ENCODE peak calls at places on chromosome 1, in nine cellular contexts. One of them, this sample, is unnamed.

GRCh38 chr1:2259668-2260392 is 31.7 kb downstream of the SKI start:
- DNase-seq in NCI-H2081 treated with DMSO at 0.1 percent for 48 hours: no peak
- DNase-seq in substantia nigra: no peak
- DNase-seq in HL-60: no peak
- DNase-seq in HTR-8/SVneo: no peak
- DNase-seq in CD4-positive, alpha-beta memory T cell: no peak
- DNase-seq in T-helper 17 cell: no peak
- DNase-seq in stimulated activated CD4-positive, alpha-beta T cell treated with anti-CD3 and anti-CD28 coated beads, Interleukin-1b, Interleukin-23, amount 100 ng/mL, for 48 hours: no peak
- DNase-seq in amniotic epithelial cell: no peak
- DNase-seq in this sample: no peak

GRCh38 chr1:27959792-27960603 is at the start of gene XKR8:
- DNase-seq in NCI-H2081 treated with DMSO at 0.1 percent for 48 hours: no peak
- DNase-seq in substantia nigra: peak
- DNase-seq in HL-60: peak
- DNase-seq in HTR-8/SVneo: peak
- DNase-seq in CD4-positive, alpha-beta memory T cell: peak
- DNase-seq in T-helper 17 cell: peak
- DNase-seq in stimulated activated CD4-positive, alpha-beta T cell treated with anti-CD3 and anti-CD28 coated beads, Interleukin-1b, Interleukin-23, amount 100 ng/mL, for 48 hours: peak
- DNase-seq in amniotic epithelial cell: peak
- DNase-seq in this sample: peak

GRCh38 chr1:155175927-155176371 is 2.3 kb downstream of the TRIM46 start:
- DNase-seq in NCI-H2081 treated with DMSO at 0.1 percent for 48 hours: no peak
- DNase-seq in substantia nigra: no peak
- DNase-seq in HL-60: no peak
- DNase-seq in HTR-8/SVneo: no peak
- DNase-seq in CD4-positive, alpha-beta memory T cell: peak
- DNase-seq in T-helper 17 cell: no peak
- DNase-seq in stimulated activated CD4-positive, alpha-beta T cell treated with anti-CD3 and anti-CD28 coated beads, Interleukin-1b, Interleukin-23, amount 100 ng/mL, for 48 hours: no peak
- DNase-seq in amniotic epithelial cell: no peak
- DNase-seq in this sample: no peak

GRCh38 chr1:201535046-201535777 is 3.7 kb upstream of the NAV1 start:
- DNase-seq in NCI-H2081 treated with DMSO at 0.1 percent for 48 hours: no peak
- DNase-seq in substantia nigra: no peak
- DNase-seq in HL-60: no peak
- DNase-seq in HTR-8/SVneo: no peak
- DNase-seq in CD4-positive, alpha-beta memory T cell: no peak
- DNase-seq in T-helper 17 cell: no peak
- DNase-seq in stimulated activated CD4-positive, alpha-beta T cell treated with anti-CD3 and anti-CD28 coated beads, Interleukin-1b, Interleukin-23, amount 100 ng/mL, for 48 hours: no peak
- DNase-seq in amniotic epithelial cell: peak
- DNase-seq in this sample: no peak

GRCh38 chr1:62530516-62531154 is 66.7 kb upstream of the ANGPTL3 start:
- DNase-seq in NCI-H2081 treated with DMSO at 0.1 percent for 48 hours: no peak
- DNase-seq in substantia nigra: peak
- DNase-seq in HL-60: no peak
- DNase-seq in HTR-8/SVneo: no peak
- DNase-seq in CD4-positive, alpha-beta memory T cell: no peak
- DNase-seq in T-helper 17 cell: no peak
- DNase-seq in stimulated activated CD4-positive, alpha-beta T cell treated with anti-CD3 and anti-CD28 coated beads, Interleukin-1b, Interleukin-23, amount 100 ng/mL, for 48 hours: no peak
- DNase-seq in amniotic epithelial cell: peak
- DNase-seq in this sample: peak

GRCh38 chr1:203274603-203275381 is 30.5 kb upstream of the BTG2 start:
- DNase-seq in NCI-H2081 treated with DMSO at 0.1 percent for 48 hours: no peak
- DNase-seq in substantia nigra: peak
- DNase-seq in HL-60: no peak
- DNase-seq in HTR-8/SVneo: no peak
- DNase-seq in CD4-positive, alpha-beta memory T cell: no peak
- DNase-seq in T-helper 17 cell: no peak
- DNase-seq in stimulated activated CD4-positive, alpha-beta T cell treated with anti-CD3 and anti-CD28 coated beads, Interleukin-1b, Interleukin-23, amount 100 ng/mL, for 48 hours: no peak
- DNase-seq in amniotic epithelial cell: no peak
- DNase-seq in this sample: no peak

GRCh38 chr1:65508051-65508450 is 87.6 kb downstream of the LEPR start:
- DNase-seq in NCI-H2081 treated with DMSO at 0.1 percent for 48 hours: no peak
- DNase-seq in substantia nigra: no peak
- DNase-seq in HL-60: no peak
- DNase-seq in HTR-8/SVneo: no peak
- DNase-seq in CD4-positive, alpha-beta memory T cell: no peak
- DNase-seq in T-helper 17 cell: no peak
- DNase-seq in stimulated activated CD4-positive, alpha-beta T cell treated with anti-CD3 and anti-CD28 coated beads, Interleukin-1b, Interleukin-23, amount 100 ng/mL, for 48 hours: no peak
- DNase-seq in amniotic epithelial cell: no peak
- DNase-seq in this sample: no peak

GRCh38 chr1:51558375-51558924 is 39.4 kb upstream of the EPS15 start:
- DNase-seq in NCI-H2081 treated with DMSO at 0.1 percent for 48 hours: no peak
- DNase-seq in substantia nigra: no peak
- DNase-seq in HL-60: no peak
- DNase-seq in HTR-8/SVneo: peak
- DNase-seq in CD4-positive, alpha-beta memory T cell: no peak
- DNase-seq in T-helper 17 cell: no peak
- DNase-seq in stimulated activated CD4-positive, alpha-beta T cell treated with anti-CD3 and anti-CD28 coated beads, Interleukin-1b, Interleukin-23, amount 100 ng/mL, for 48 hours: peak
- DNase-seq in amniotic epithelial cell: peak
- DNase-seq in this sample: no peak

GRCh38 chr1:170032531-170033295 is 41.8 kb downstream of the KIFAP3 start:
- DNase-seq in NCI-H2081 treated with DMSO at 0.1 percent for 48 hours: no peak
- DNase-seq in substantia nigra: no peak
- DNase-seq in HL-60: no peak
- DNase-seq in HTR-8/SVneo: no peak
- DNase-seq in CD4-positive, alpha-beta memory T cell: no peak
- DNase-seq in T-helper 17 cell: no peak
- DNase-seq in stimulated activated CD4-positive, alpha-beta T cell treated with anti-CD3 and anti-CD28 coated beads, Interleukin-1b, Interleukin-23, amount 100 ng/mL, for 48 hours: no peak
- DNase-seq in amniotic epithelial cell: peak
- DNase-seq in this sample: no peak

GRCh38 chr1:205285391-205286101 is 36.0 kb downstream of the NUAK2 start:
- DNase-seq in NCI-H2081 treated with DMSO at 0.1 percent for 48 hours: no peak
- DNase-seq in substantia nigra: no peak
- DNase-seq in HL-60: no peak
- DNase-seq in HTR-8/SVneo: no peak
- DNase-seq in CD4-positive, alpha-beta memory T cell: peak
- DNase-seq in T-helper 17 cell: peak
- DNase-seq in stimulated activated CD4-positive, alpha-beta T cell treated with anti-CD3 and anti-CD28 coated beads, Interleukin-1b, Interleukin-23, amount 100 ng/mL, for 48 hours: peak
- DNase-seq in amniotic epithelial cell: peak
- DNase-seq in this sample: no peak

GRCh38 chr1:234103198-234103597 is 198.7 kb downstream of the SLC35F3 start:
- DNase-seq in NCI-H2081 treated with DMSO at 0.1 percent for 48 hours: no peak
- DNase-seq in substantia nigra: no peak
- DNase-seq in HL-60: no peak
- DNase-seq in HTR-8/SVneo: no peak
- DNase-seq in CD4-positive, alpha-beta memory T cell: no peak
- DNase-seq in T-helper 17 cell: no peak
- DNase-seq in stimulated activated CD4-positive, alpha-beta T cell treated with anti-CD3 and anti-CD28 coated beads, Interleukin-1b, Interleukin-23, amount 100 ng/mL, for 48 hours: no peak
- DNase-seq in amniotic epithelial cell: no peak
- DNase-seq in this sample: no peak

GRCh38 chr1:32273389-32274208 is 18.3 kb upstream of the HDAC1 start:
- DNase-seq in NCI-H2081 treated with DMSO at 0.1 percent for 48 hours: peak
- DNase-seq in substantia nigra: no peak
- DNase-seq in HL-60: no peak
- DNase-seq in HTR-8/SVneo: peak
- DNase-seq in CD4-positive, alpha-beta memory T cell: peak
- DNase-seq in T-helper 17 cell: peak
- DNase-seq in stimulated activated CD4-positive, alpha-beta T cell treated with anti-CD3 and anti-CD28 coated beads, Interleukin-1b, Interleukin-23, amount 100 ng/mL, for 48 hours: peak
- DNase-seq in amniotic epithelial cell: peak
- DNase-seq in this sample: no peak

GRCh38 chr1:91653183-91653582 is 152.5 kb downstream of the CDC7 start:
- DNase-seq in NCI-H2081 treated with DMSO at 0.1 percent for 48 hours: no peak
- DNase-seq in substantia nigra: no peak
- DNase-seq in HL-60: no peak
- DNase-seq in HTR-8/SVneo: no peak
- DNase-seq in CD4-positive, alpha-beta memory T cell: no peak
- DNase-seq in T-helper 17 cell: no peak
- DNase-seq in stimulated activated CD4-positive, alpha-beta T cell treated with anti-CD3 and anti-CD28 coated beads, Interleukin-1b, Interleukin-23, amount 100 ng/mL, for 48 hours: no peak
- DNase-seq in amniotic epithelial cell: no peak
- DNase-seq in this sample: no peak

This sample was measured in progenitor cell of endocrine pancreas.